ENCODE peak calls at places on chromosomes 2 and 18, in eight cellular contexts. One of them, this sample, is unnamed.

GRCh38 chr2:64262816-64263215 is 118.6 kb upstream of the PELI1 start:
- DNase-seq in HFF-Myc: no peak
- DNase-seq in OCI-LY7: no peak
- DNase-seq in heart right ventricle: no peak
- DNase-seq in choroid plexus epithelial cell: no peak
- DNase-seq in upper lobe of right lung: no peak
- DNase-seq in fibroblast of lung: no peak
- DNase-seq in CD4-positive, alpha-beta T cell: no peak
- DNase-seq in this sample: no peak

GRCh38 chr18:28087173-28087563 is 89.8 kb downstream of the CDH2 start:
- DNase-seq in HFF-Myc: no peak
- DNase-seq in OCI-LY7: no peak
- DNase-seq in heart right ventricle: peak
- DNase-seq in choroid plexus epithelial cell: no peak
- DNase-seq in upper lobe of right lung: no peak
- DNase-seq in fibroblast of lung: peak
- DNase-seq in CD4-positive, alpha-beta T cell: no peak
- DNase-seq in this sample: no peak

GRCh38 chr18:40937386-40937785 is 1017.6 kb upstream of the PIK3C3 start:
- DNase-seq in HFF-Myc: no peak
- DNase-seq in OCI-LY7: no peak
- DNase-seq in heart right ventricle: no peak
- DNase-seq in choroid plexus epithelial cell: peak
- DNase-seq in upper lobe of right lung: no peak
- DNase-seq in fibroblast of lung: no peak
- DNase-seq in CD4-positive, alpha-beta T cell: no peak
- DNase-seq in this sample: no peak

GRCh38 chr2:26687328-26687727 is 5.2 kb upstream of the KCNK3 start:
- DNase-seq in HFF-Myc: no peak
- DNase-seq in OCI-LY7: no peak
- DNase-seq in heart right ventricle: no peak
- DNase-seq in choroid plexus epithelial cell: no peak
- DNase-seq in upper lobe of right lung: no peak
- DNase-seq in fibroblast of lung: no peak
- DNase-seq in CD4-positive, alpha-beta T cell: no peak
- DNase-seq in this sample: no peak

GRCh38 chr2:24832991-24833671 is 39.9 kb downstream of the CENPO start:
- DNase-seq in HFF-Myc: no peak
- DNase-seq in OCI-LY7: no peak
- DNase-seq in heart right ventricle: no peak
- DNase-seq in choroid plexus epithelial cell: peak
- DNase-seq in upper lobe of right lung: peak
- DNase-seq in fibroblast of lung: no peak
- DNase-seq in CD4-positive, alpha-beta T cell: no peak
- DNase-seq in this sample: no peak

GRCh38 chr2:41881249-41881648 is 166.6 kb upstream of the PKDCC start:
- DNase-seq in HFF-Myc: no peak
- DNase-seq in OCI-LY7: no peak
- DNase-seq in heart right ventricle: no peak
- DNase-seq in choroid plexus epithelial cell: peak
- DNase-seq in upper lobe of right lung: no peak
- DNase-seq in fibroblast of lung: peak
- DNase-seq in CD4-positive, alpha-beta T cell: no peak
- DNase-seq in this sample: no peak

GRCh38 chr2:128395196-128395595 is 76.5 kb upstream of the HS6ST1 start:
- DNase-seq in HFF-Myc: no peak
- DNase-seq in OCI-LY7: no peak
- DNase-seq in heart right ventricle: no peak
- DNase-seq in choroid plexus epithelial cell: no peak
- DNase-seq in upper lobe of right lung: peak
- DNase-seq in fibroblast of lung: no peak
- DNase-seq in CD4-positive, alpha-beta T cell: no peak
- DNase-seq in this sample: no peak

GRCh38 chr2:19033240-19033639 is 325.2 kb downstream of the OSR1 start:
- DNase-seq in HFF-Myc: no peak
- DNase-seq in OCI-LY7: no peak
- DNase-seq in heart right ventricle: no peak
- DNase-seq in choroid plexus epithelial cell: peak
- DNase-seq in upper lobe of right lung: no peak
- DNase-seq in fibroblast of lung: no peak
- DNase-seq in CD4-positive, alpha-beta T cell: no peak
- DNase-seq in this sample: no peak

GRCh38 chr2:216936954-216937357 is 77.1 kb upstream of the TNP1 start:
- DNase-seq in HFF-Myc: no peak
- DNase-seq in OCI-LY7: no peak
- DNase-seq in heart right ventricle: peak
- DNase-seq in choroid plexus epithelial cell: no peak
- DNase-seq in upper lobe of right lung: no peak
- DNase-seq in fibroblast of lung: no peak
- DNase-seq in CD4-positive, alpha-beta T cell: no peak
- DNase-seq in this sample: no peak

GRCh38 chr2:86584164-86584913 is 21.1 kb upstream of the CHMP3 start:
- DNase-seq in HFF-Myc: no peak
- DNase-seq in OCI-LY7: no peak
- DNase-seq in heart right ventricle: no peak
- DNase-seq in choroid plexus epithelial cell: peak
- DNase-seq in upper lobe of right lung: no peak
- DNase-seq in fibroblast of lung: no peak
- DNase-seq in CD4-positive, alpha-beta T cell: no peak
- DNase-seq in this sample: no peak

GRCh38 chr2:219454217-219454616 is 19.6 kb downstream of the SPEG start:
- DNase-seq in HFF-Myc: no peak
- DNase-seq in OCI-LY7: no peak
- DNase-seq in heart right ventricle: no peak
- DNase-seq in choroid plexus epithelial cell: no peak
- DNase-seq in upper lobe of right lung: no peak
- DNase-seq in fibroblast of lung: no peak
- DNase-seq in CD4-positive, alpha-beta T cell: no peak
- DNase-seq in this sample: no peak

GRCh38 chr2:239264838-239265651 is 135.8 kb downstream of the HDAC4 start:
- DNase-seq in HFF-Myc: no peak
- DNase-seq in OCI-LY7: peak
- DNase-seq in heart right ventricle: no peak
- DNase-seq in choroid plexus epithelial cell: peak
- DNase-seq in upper lobe of right lung: peak
- DNase-seq in fibroblast of lung: peak
- DNase-seq in CD4-positive, alpha-beta T cell: peak
- DNase-seq in this sample: peak

GRCh38 chr2:8176837-8177236 is 505.0 kb upstream of the ID2 start:
- DNase-seq in HFF-Myc: no peak
- DNase-seq in OCI-LY7: no peak
- DNase-seq in heart right ventricle: no peak
- DNase-seq in choroid plexus epithelial cell: no peak
- DNase-seq in upper lobe of right lung: no peak
- DNase-seq in fibroblast of lung: no peak
- DNase-seq in CD4-positive, alpha-beta T cell: no peak
- DNase-seq in this sample: no peak

GRCh38 chr2:21123473-21124393 is at the start of gene TDRD15:
- DNase-seq in HFF-Myc: no peak
- DNase-seq in OCI-LY7: no peak
- DNase-seq in heart right ventricle: no peak
- DNase-seq in choroid plexus epithelial cell: no peak
- DNase-seq in upper lobe of right lung: no peak
- DNase-seq in fibroblast of lung: no peak
- DNase-seq in CD4-positive, alpha-beta T cell: no peak
- DNase-seq in this sample: peak

GRCh38 chr2:169093535-169093934 is 24.2 kb downstream of the DHRS9 start:
- DNase-seq in HFF-Myc: no peak
- DNase-seq in OCI-LY7: no peak
- DNase-seq in heart right ventricle: no peak
- DNase-seq in choroid plexus epithelial cell: peak
- DNase-seq in upper lobe of right lung: no peak
- DNase-seq in fibroblast of lung: no peak
- DNase-seq in CD4-positive, alpha-beta T cell: no peak
- DNase-seq in this sample: no peak

GRCh38 chr2:26346454-26347053 is at the start of gene ADGRF3:
- DNase-seq in HFF-Myc: no peak
- DNase-seq in OCI-LY7: peak
- DNase-seq in heart right ventricle: peak
- DNase-seq in choroid plexus epithelial cell: peak
- DNase-seq in upper lobe of right lung: peak
- DNase-seq in fibroblast of lung: peak
- DNase-seq in CD4-positive, alpha-beta T cell: peak
- DNase-seq in this sample: no peak

GRCh38 chr18:6644841-6645240 is 84.7 kb upstream of the ARHGAP28 start:
- DNase-seq in HFF-Myc: no peak
- DNase-seq in OCI-LY7: no peak
- DNase-seq in heart right ventricle: no peak
- DNase-seq in choroid plexus epithelial cell: no peak
- DNase-seq in upper lobe of right lung: no peak
- DNase-seq in fibroblast of lung: no peak
- DNase-seq in CD4-positive, alpha-beta T cell: no peak
- DNase-seq in this sample: no peak

GRCh38 chr2:208222351-208222750 is 32.5 kb downstream of the IDH1 start:
- DNase-seq in HFF-Myc: no peak
- DNase-seq in OCI-LY7: no peak
- DNase-seq in heart right ventricle: no peak
- DNase-seq in choroid plexus epithelial cell: peak
- DNase-seq in upper lobe of right lung: no peak
- DNase-seq in fibroblast of lung: no peak
- DNase-seq in CD4-positive, alpha-beta T cell: no peak
- DNase-seq in this sample: no peak
- TF ChIP-seq CTCF in HFF-Myc: no peak
- TF ChIP-seq CTCF in OCI-LY7: no peak
- TF ChIP-seq CTCF in heart right ventricle: no peak
- TF ChIP-seq CTCF in choroid plexus epithelial cell: no peak
- TF ChIP-seq CTCF in upper lobe of right lung: no peak
- TF ChIP-seq CTCF in fibroblast of lung: no peak
- TF ChIP-seq CTCF in CD4-positive, alpha-beta T cell: no peak
- TF ChIP-seq CTCF in this sample: no peak

GRCh38 chr2:33441235-33441810 is 35.1 kb upstream of the RASGRP3 start:
- DNase-seq in HFF-Myc: peak
- DNase-seq in OCI-LY7: peak
- DNase-seq in heart right ventricle: no peak
- DNase-seq in choroid plexus epithelial cell: peak
- DNase-seq in upper lobe of right lung: no peak
- DNase-seq in fibroblast of lung: peak
- DNase-seq in CD4-positive, alpha-beta T cell: no peak
- DNase-seq in this sample: no peak
- TF ChIP-seq CTCF in HFF-Myc: peak
- TF ChIP-seq CTCF in OCI-LY7: peak
- TF ChIP-seq CTCF in heart right ventricle: peak
- TF ChIP-seq CTCF in choroid plexus epithelial cell: peak
- TF ChIP-seq CTCF in upper lobe of right lung: peak
- TF ChIP-seq CTCF in fibroblast of lung: peak
- TF ChIP-seq CTCF in CD4-positive, alpha-beta T cell: no peak
- TF ChIP-seq CTCF in this sample: peak

GRCh38 chr18:47932170-47932569 is 1.7 kb upstream of the SMAD2 start:
- DNase-seq in HFF-Myc: no peak
- DNase-seq in OCI-LY7: no peak
- DNase-seq in heart right ventricle: no peak
- DNase-seq in choroid plexus epithelial cell: no peak
- DNase-seq in upper lobe of right lung: no peak
- DNase-seq in fibroblast of lung: no peak
- DNase-seq in CD4-positive, alpha-beta T cell: no peak
- DNase-seq in this sample: no peak

GRCh38 chr18:47932603-47933002 is 2.1 kb upstream of the SMAD2 start:
- DNase-seq in HFF-Myc: no peak
- DNase-seq in OCI-LY7: no peak
- DNase-seq in heart right ventricle: no peak
- DNase-seq in choroid plexus epithelial cell: no peak
- DNase-seq in upper lobe of right lung: no peak
- DNase-seq in fibroblast of lung: no peak
- DNase-seq in CD4-positive, alpha-beta T cell: no peak
- DNase-seq in this sample: no peak

GRCh38 chr18:47930086-47930843 is at the start of gene SMAD2:
- DNase-seq in HFF-Myc: peak
- DNase-seq in OCI-LY7: peak
- DNase-seq in heart right ventricle: peak
- DNase-seq in choroid plexus epithelial cell: peak
- DNase-seq in upper lobe of right lung: peak
- DNase-seq in fibroblast of lung: peak
- DNase-seq in CD4-positive, alpha-beta T cell: peak
- DNase-seq in this sample: peak

GRCh38 chr18:47930844-47931706 is 616 bp upstream of the SMAD2 start:
- DNase-seq in HFF-Myc: peak
- DNase-seq in OCI-LY7: peak
- DNase-seq in heart right ventricle: peak
- DNase-seq in choroid plexus epithelial cell: peak
- DNase-seq in upper lobe of right lung: peak
- DNase-seq in fibroblast of lung: peak
- DNase-seq in CD4-positive, alpha-beta T cell: peak
- DNase-seq in this sample: peak

DNA sequence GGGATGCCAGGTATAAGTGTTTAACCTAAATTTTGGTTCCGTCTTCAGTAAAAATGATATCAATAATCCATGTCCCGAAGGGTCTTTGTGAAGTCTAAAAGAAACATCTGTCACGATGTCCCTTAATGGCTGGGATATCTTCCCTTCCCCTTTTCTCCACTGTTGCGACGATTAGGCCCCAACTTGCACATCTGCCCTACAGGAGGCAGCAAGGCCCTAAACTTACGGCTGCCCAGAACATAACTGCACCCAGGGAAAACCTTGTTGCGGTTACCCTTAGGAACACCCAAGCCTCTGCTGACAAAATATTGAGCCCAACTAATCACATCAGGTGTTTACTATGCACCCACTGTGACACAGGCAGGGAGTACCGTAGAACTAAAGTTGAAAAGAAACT is 1.2 kb upstream of the SMAD2 start:
- DNase-seq in HFF-Myc: no peak
- DNase-seq in OCI-LY7: peak
- DNase-seq in heart right ventricle: no peak
- DNase-seq in choroid plexus epithelial cell: peak
- DNase-seq in upper lobe of right lung: peak
- DNase-seq in fibroblast of lung: peak
- DNase-seq in CD4-positive, alpha-beta T cell: peak
- DNase-seq in this sample: no peak
- TF ChIP-seq CTCF in HFF-Myc: no peak
- TF ChIP-seq CTCF in OCI-LY7: peak
- TF ChIP-seq CTCF in heart right ventricle: peak
- TF ChIP-seq CTCF in choroid plexus epithelial cell: peak
- TF ChIP-seq CTCF in upper lobe of right lung: no peak
- TF ChIP-seq CTCF in fibroblast of lung: no peak
- TF ChIP-seq CTCF in CD4-positive, alpha-beta T cell: peak
- TF ChIP-seq CTCF in this sample: peak

GRCh38 chr2:231642631-231643493 is 50.2 kb downstream of the TEX44 start:
- DNase-seq in HFF-Myc: peak
- DNase-seq in OCI-LY7: peak
- DNase-seq in heart right ventricle: peak
- DNase-seq in choroid plexus epithelial cell: peak
- DNase-seq in upper lobe of right lung: peak
- DNase-seq in fibroblast of lung: peak
- DNase-seq in CD4-positive, alpha-beta T cell: peak
- DNase-seq in this sample: peak
- TF ChIP-seq CTCF in HFF-Myc: no peak
- TF ChIP-seq CTCF in OCI-LY7: no peak
- TF ChIP-seq CTCF in heart right ventricle: peak
- TF ChIP-seq CTCF in choroid plexus epithelial cell: no peak
- TF ChIP-seq CTCF in upper lobe of right lung: no peak
- TF ChIP-seq CTCF in fibroblast of lung: no peak
- TF ChIP-seq CTCF in CD4-positive, alpha-beta T cell: no peak
- TF ChIP-seq CTCF in this sample: no peak